ENCODE peak calls at places on chromosomes 11 and 22, in eight cellular contexts. G is RCC 7860, Q is frontal cortex, K is HT1080, U is neuronal stem cell, A is nucleus accumbens, S is head of caudate nucleus, F is GM10248. Y is an unnamed sample.

GRCh38 chr11:79174045-79175008 is 266.5 kb downstream of the TENM4 start:
- DNase-seq in G (no peak), Q (no peak), K (peak; percentile 45), U (no peak), A (peak; percentile 17), S (peak; percentile 12), F (no peak), Y (no peak)

GRCh38 chr11:134418119-134418840 is 6.2 kb upstream of the B3GAT1 start:
- DNase-seq in G (no peak), Q (no peak), K (no peak), U (no peak), A (no peak), S (no peak), F (no peak), Y (peak; percentile 24)

GRCh38 chr11:110337570-110338193 is 41.3 kb upstream of the RDX start:
- DNase-seq in G (peak; percentile 89), Q (no peak), K (peak; percentile 81), U (no peak), A (no peak), S (no peak), F (no peak), Y (peak; percentile 92)

GRCh38 chr22:39546889-39547586 is 14.5 kb upstream of the RPS19BP1 start:
- DNase-seq in G (peak; percentile 36), Q (no peak), K (no peak), U (no peak), A (peak; percentile 20), S (no peak), F (no peak), Y (no peak)

GRCh38 chr11:117986981-117987495 is 844 bp downstream of the IL10RA start:
- DNase-seq in G (no peak), Q (no peak), K (no peak), U (no peak), A (no peak), S (no peak), F (peak; percentile 80), Y (peak; percentile 20)

GRCh38 chr22:39292561-39293074 is 26.8 kb downstream of the RPL3 start:
- DNase-seq in G (peak; percentile 95), Q (peak; percentile 50), K (peak; percentile 90), U (peak; percentile 45), A (peak; percentile 18), S (peak; percentile 47), F (no peak), Y (peak; percentile 93)

GRCh38 chr11:126712017-126712625 is 288.4 kb downstream of the KIRREL3 start:
- DNase-seq in G (no peak), Q (no peak), K (no peak), U (no peak), A (no peak), S (no peak), F (no peak), Y (no peak)

GRCh38 chr11:128342511-128343133 is 244.7 kb downstream of the ETS1 start:
- DNase-seq in G (peak; percentile 5), Q (no peak), K (peak; percentile 95), U (no peak), A (no peak), S (no peak), F (peak; percentile 60), Y (peak; percentile 93)

GRCh38 chr22:39994046-39994565 is 648 bp upstream of the FAM83F start:
- DNase-seq in G (no peak), Q (no peak), K (no peak), U (no peak), A (no peak), S (no peak), F (no peak), Y (peak; percentile 78)

GRCh38 chr11:130449996-130450419 is 1.6 kb downstream of the ADAMTS15 start:
- DNase-seq in G (no peak), Q (no peak), K (no peak), U (no peak), A (no peak), S (no peak), F (no peak), Y (no peak)

GRCh38 chr11:121104223-121104831 is 3.3 kb downstream of the TECTA start:
- DNase-seq in G (no peak), Q (no peak), K (no peak), U (no peak), A (no peak), S (no peak), F (no peak), Y (no peak)

GRCh38 chr11:122101625-122102291 is 14.3 kb downstream of the BLID start:
- DNase-seq in G (no peak), Q (no peak), K (no peak), U (peak; percentile 65), A (peak; percentile 78), S (peak; percentile 79), F (no peak), Y (peak; percentile 68)

GRCh38 chr11:96090711-96091110 is 166.8 kb upstream of the MTMR2 start:
- DNase-seq in G (peak; percentile 36), Q (no peak), K (no peak), U (no peak), A (no peak), S (no peak), F (no peak), Y (no peak)